ENCODE peak calls at places on chromosomes 1 and 21, in four cellular contexts. One of them, this sample, is unnamed.

GRCh38 chr1:33296824-33297223 is 24.1 kb downstream of the A3GALT2 start:
- DNase-seq in ovary: no peak
- DNase-seq in stomach: peak
- DNase-seq in lower leg skin: no peak
- DNase-seq in this sample: no peak

GRCh38 chr1:213541641-213542040 is 446.1 kb upstream of the PROX1 start:
- DNase-seq in lower leg skin: no peak
- DNase-seq in stomach: no peak
- DNase-seq in ovary: no peak
- DNase-seq in this sample: no peak

GRCh38 chr1:156114101-156114918 is at the start of gene LMNA:
- DNase-seq in lower leg skin: peak
- DNase-seq in ovary: peak
- DNase-seq in stomach: peak
- DNase-seq in this sample: peak

GRCh38 chr1:68363346-68363745 is 86.4 kb downstream of the RPE65 start:
- DNase-seq in stomach: no peak
- DNase-seq in ovary: no peak
- DNase-seq in lower leg skin: no peak
- DNase-seq in this sample: no peak

GRCh38 chr1:57966751-57967406 is 543.0 kb upstream of the DAB1 start:
- DNase-seq in stomach: no peak
- DNase-seq in lower leg skin: no peak
- DNase-seq in ovary: no peak
- DNase-seq in this sample: no peak

GRCh38 chr1:166489670-166490436 is 323.1 kb upstream of the FAM78B start:
- DNase-seq in stomach: no peak
- DNase-seq in ovary: no peak
- DNase-seq in lower leg skin: peak
- DNase-seq in this sample: peak

GRCh38 chr1:117179471-117179870 is 31.3 kb downstream of the VTCN1 start:
- DNase-seq in ovary: no peak
- DNase-seq in stomach: no peak
- DNase-seq in lower leg skin: no peak
- DNase-seq in this sample: no peak

GRCh38 chr1:6082430-6082971 is 36.8 kb downstream of the KCNAB2 start:
- DNase-seq in ovary: no peak
- DNase-seq in stomach: no peak
- DNase-seq in lower leg skin: peak
- DNase-seq in this sample: no peak

GRCh38 chr1:87202922-87203655 is 125.6 kb upstream of the LMO4 start:
- DNase-seq in ovary: no peak
- DNase-seq in lower leg skin: no peak
- DNase-seq in stomach: no peak
- DNase-seq in this sample: no peak

GRCh38 chr1:64986903-64987871 is 20.8 kb upstream of the JAK1 start:
- DNase-seq in stomach: no peak
- DNase-seq in lower leg skin: peak
- DNase-seq in ovary: no peak
- DNase-seq in this sample: no peak

GRCh38 chr1:19633106-19633505 is 11.0 kb upstream of the NBL1 start:
- DNase-seq in stomach: no peak
- DNase-seq in ovary: no peak
- DNase-seq in lower leg skin: no peak
- DNase-seq in this sample: no peak

GRCh38 chr21:25878334-25878733 is 143.6 kb downstream of the GABPA start:
- DNase-seq in ovary: no peak
- DNase-seq in lower leg skin: no peak
- DNase-seq in stomach: no peak
- DNase-seq in this sample: no peak

GRCh38 chr1:31904339-31905092 is 33.7 kb downstream of the PTP4A2 start:
- DNase-seq in lower leg skin: no peak
- DNase-seq in stomach: no peak
- DNase-seq in ovary: no peak
- DNase-seq in this sample: no peak

GRCh38 chr1:3014041-3014440 is 7.2 kb upstream of the ACTRT2 start:
- DNase-seq in stomach: no peak
- DNase-seq in lower leg skin: no peak
- DNase-seq in ovary: peak
- DNase-seq in this sample: no peak

GRCh38 chr1:177023249-177023648 is 141.3 kb downstream of the ASTN1 start:
- DNase-seq in ovary: no peak
- DNase-seq in stomach: no peak
- DNase-seq in lower leg skin: no peak
- DNase-seq in this sample: no peak

GRCh38 chr1:237562247-237562823 is 328.4 kb downstream of the ZP4 start:
- DNase-seq in ovary: no peak
- DNase-seq in lower leg skin: no peak
- DNase-seq in stomach: no peak
- DNase-seq in this sample: no peak

GRCh38 chr1:155186955-155187891 is 13.6 kb downstream of the TRIM46 start:
- DNase-seq in lower leg skin: no peak
- DNase-seq in ovary: no peak
- DNase-seq in stomach: no peak
- DNase-seq in this sample: no peak

GRCh38 chr1:13926556-13926955 is 226.6 kb downstream of the PRDM2 start:
- DNase-seq in ovary: no peak
- DNase-seq in lower leg skin: no peak
- DNase-seq in stomach: no peak
- DNase-seq in this sample: no peak

GRCh38 chr1:153194331-153195050 is 8.7 kb upstream of the LELP1 start:
- DNase-seq in stomach: no peak
- DNase-seq in ovary: no peak
- DNase-seq in lower leg skin: no peak
- DNase-seq in this sample: no peak

GRCh38 chr1:37472994-37473393 is 1.4 kb upstream of the ZC3H12A start:
- DNase-seq in ovary: no peak
- DNase-seq in lower leg skin: no peak
- DNase-seq in stomach: no peak
- DNase-seq in this sample: no peak

GRCh38 chr1:116886532-116886931 is 23.2 kb upstream of the PTGFRN start:
- DNase-seq in ovary: no peak
- DNase-seq in lower leg skin: no peak
- DNase-seq in stomach: no peak
- DNase-seq in this sample: no peak

GRCh38 chr1:213934642-213935041 is 53.1 kb upstream of the PROX1 start:
- DNase-seq in lower leg skin: no peak
- DNase-seq in ovary: no peak
- DNase-seq in stomach: peak
- DNase-seq in this sample: no peak

GRCh38 chr1:111864862-111865261 is 109.2 kb downstream of the DDX20 start:
- DNase-seq in stomach: no peak
- DNase-seq in lower leg skin: no peak
- DNase-seq in ovary: no peak
- DNase-seq in this sample: no peak

GRCh38 chr1:209546390-209547080 is 37.0 kb upstream of the CAMK1G start:
- DNase-seq in stomach: no peak
- DNase-seq in ovary: no peak
- DNase-seq in lower leg skin: no peak
- DNase-seq in this sample: no peak

GRCh38 chr1:205939690-205940330 is 3.4 kb downstream of the SLC26A9 start:
- DNase-seq in stomach: peak
- DNase-seq in ovary: no peak
- DNase-seq in lower leg skin: no peak
- DNase-seq in this sample: peak

GRCh38 chr1:185154912-185155513 is 1.7 kb downstream of the TRMT1L start:
- DNase-seq in ovary: no peak
- DNase-seq in stomach: no peak
- DNase-seq in lower leg skin: no peak
- DNase-seq in this sample: no peak

GRCh38 chr21:43720539-43721224 is 1.8 kb downstream of the PDXK start:
- DNase-seq in ovary: no peak
- DNase-seq in lower leg skin: no peak
- DNase-seq in stomach: no peak
- DNase-seq in this sample: no peak

GRCh38 chr1:244192336-244192735 is 141.3 kb downstream of the ZBTB18 start:
- DNase-seq in lower leg skin: no peak
- DNase-seq in stomach: no peak
- DNase-seq in ovary: no peak
- DNase-seq in this sample: no peak

DNA sequence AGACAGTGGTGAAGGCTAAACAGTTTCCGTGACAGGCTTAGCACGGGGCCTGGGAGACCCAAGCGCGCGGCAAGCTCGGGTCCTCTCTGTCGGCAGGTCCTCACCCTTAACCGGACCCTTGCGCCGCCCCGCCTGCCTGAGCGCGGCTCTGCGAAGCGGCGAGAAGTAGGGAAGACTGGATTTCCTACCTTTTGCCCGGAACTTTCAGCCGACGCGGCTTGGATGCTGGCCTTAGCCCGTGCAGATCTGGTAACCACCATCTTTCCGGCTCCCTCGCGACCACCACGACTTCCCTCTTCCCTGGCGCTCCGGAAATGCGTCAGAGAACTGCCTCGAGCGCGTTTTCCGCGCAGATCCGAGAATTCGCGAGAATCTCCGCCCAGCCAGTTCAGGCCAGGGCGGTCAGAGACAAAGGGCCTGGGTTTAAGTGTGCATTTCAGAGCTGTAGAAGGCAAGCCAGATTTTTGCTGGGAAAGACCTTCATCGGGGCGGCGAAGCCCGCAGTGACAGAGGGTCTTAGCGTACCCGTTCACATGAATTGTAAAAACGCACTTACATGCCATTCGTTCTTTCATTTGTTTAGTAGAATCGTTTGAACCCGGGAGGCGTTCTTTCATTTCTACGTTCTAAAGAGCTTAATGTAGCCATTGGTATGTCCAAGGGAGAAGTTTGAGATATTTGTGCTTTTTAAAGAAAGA is at the start of gene DNTTIP2:
- DNase-seq in ovary: peak
- DNase-seq in stomach: peak
- DNase-seq in lower leg skin: peak
- DNase-seq in this sample: peak
- TF ChIP-seq POLR2A in ovary: peak
- TF ChIP-seq POLR2A in stomach: no peak
- TF ChIP-seq POLR2A in lower leg skin: no peak
- TF ChIP-seq POLR2A in this sample: peak

DNA sequence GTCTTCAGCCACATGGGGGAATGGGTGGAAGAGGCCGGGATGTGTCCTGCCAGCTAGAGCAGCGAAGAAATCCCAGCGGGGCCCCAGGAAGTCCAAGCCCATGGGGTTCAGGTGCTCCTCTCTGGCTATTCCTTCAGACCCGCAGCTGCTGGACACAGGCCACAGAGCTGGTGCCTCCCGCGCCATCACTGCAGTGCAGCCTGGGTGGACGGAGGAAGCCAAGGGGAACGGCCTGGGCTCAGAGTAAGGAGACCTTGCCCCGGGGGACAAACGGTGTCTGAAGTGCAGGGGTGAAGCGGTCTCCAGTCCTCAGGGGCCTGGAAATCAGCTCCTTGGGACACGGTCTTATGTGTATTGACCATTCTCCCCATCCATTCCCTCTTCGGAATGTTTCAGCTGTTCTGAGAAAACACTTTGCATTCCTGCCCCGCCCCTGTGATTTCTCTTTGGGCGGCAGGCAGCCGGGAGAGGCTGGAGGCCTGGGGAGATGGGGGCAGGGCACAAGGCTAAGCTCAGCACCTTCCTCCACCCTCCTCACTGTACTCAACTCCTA is 18.4 kb downstream of the MTHFR start:
- DNase-seq in stomach: peak
- DNase-seq in lower leg skin: no peak
- DNase-seq in ovary: peak
- DNase-seq in this sample: peak
- TF ChIP-seq POLR2A in stomach: no peak
- TF ChIP-seq POLR2A in lower leg skin: no peak
- TF ChIP-seq POLR2A in ovary: no peak
- TF ChIP-seq POLR2A in this sample: no peak

GRCh38 chr1:150576367-150576711 is 3.1 kb downstream of the MCL1 start:
- DNase-seq in ovary: no peak
- DNase-seq in lower leg skin: no peak
- DNase-seq in stomach: no peak
- DNase-seq in this sample: no peak

GRCh38 chr1:150578278-150579109 is 916 bp downstream of the MCL1 start:
- DNase-seq in stomach: no peak
- DNase-seq in lower leg skin: peak
- DNase-seq in ovary: peak
- DNase-seq in this sample: peak

GRCh38 chr1:150577557-150578277 is 1.7 kb downstream of the MCL1 start:
- DNase-seq in stomach: no peak
- DNase-seq in ovary: no peak
- DNase-seq in lower leg skin: no peak
- DNase-seq in this sample: no peak

GRCh38 chr1:150575518-150576366 is 3.7 kb downstream of the MCL1 start:
- DNase-seq in lower leg skin: no peak
- DNase-seq in stomach: no peak
- DNase-seq in ovary: no peak
- DNase-seq in this sample: no peak

GRCh38 chr1:150576794-150577556 is 2.4 kb downstream of the MCL1 start:
- DNase-seq in stomach: no peak
- DNase-seq in lower leg skin: no peak
- DNase-seq in ovary: no peak
- DNase-seq in this sample: no peak
- TF ChIP-seq POLR2A in stomach: no peak
- TF ChIP-seq POLR2A in lower leg skin: no peak
- TF ChIP-seq POLR2A in ovary: no peak
- TF ChIP-seq POLR2A in this sample: no peak

DNA sequence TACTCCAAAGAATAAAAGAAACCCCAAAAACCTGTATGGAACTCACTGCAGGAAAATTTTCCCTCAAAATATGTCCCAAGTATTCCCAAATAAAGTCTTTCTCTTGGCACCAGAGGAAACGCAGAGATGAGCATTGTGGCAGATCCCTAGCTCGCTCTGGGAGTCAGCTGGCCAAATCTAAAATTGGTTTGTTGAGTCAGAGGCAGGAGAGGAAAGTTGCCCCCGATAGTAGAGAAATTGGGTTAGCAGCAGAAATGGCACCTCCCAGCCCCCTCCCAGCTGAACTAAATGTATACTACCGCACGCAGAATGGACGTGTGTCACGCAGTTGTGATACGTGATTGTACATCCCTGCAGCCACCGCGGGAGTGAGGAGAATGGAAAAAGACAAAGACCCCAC is 39.9 kb upstream of the TARBP1 start:
- DNase-seq in lower leg skin: no peak
- DNase-seq in ovary: no peak
- DNase-seq in stomach: no peak
- DNase-seq in this sample: no peak
- TF ChIP-seq POLR2A in lower leg skin: no peak
- TF ChIP-seq POLR2A in ovary: no peak
- TF ChIP-seq POLR2A in stomach: no peak
- TF ChIP-seq POLR2A in this sample: no peak